ENCODE peak calls at places on chromosomes 4 and X, in four cellular contexts. D, L, A and B are unnamed samples.

GRCh38 chr4:94995684-94996394 is 238.1 kb downstream of the BMPR1B start:
- DNase-seq in D (peak), L (no peak), A (peak), B (peak)

GRCh38 chrX:9164535-9165425 is 130.9 kb upstream of the FAM9B start:
- DNase-seq in D (no peak), L (no peak), A (no peak), B (no peak)

GRCh38 chr4:76459291-76459723 is 24.3 kb downstream of the SHROOM3 start:
- DNase-seq in D (peak), L (no peak), A (peak), B (peak)

GRCh38 chr4:6546681-6547447 is 28.1 kb upstream of the MAN2B2 start:
- DNase-seq in D (peak), L (peak), A (peak), B (peak)

GRCh38 chr4:8010618-8011017 is 71.0 kb upstream of the AFAP1 start:
- DNase-seq in D (peak), L (no peak), A (no peak), B (no peak)

GRCh38 chr4:128517739-128518510 is 230.3 kb upstream of the PGRMC2 start:
- DNase-seq in D (peak), L (no peak), A (peak), B (no peak)

GRCh38 chrX:109987884-109988283 is 15.0 kb upstream of the TMEM164 start:
- DNase-seq in D (no peak), L (no peak), A (no peak), B (no peak)

GRCh38 chr4:44725166-44725565 is 1.2 kb downstream of the GNPDA2 start:
- DNase-seq in D (peak), L (no peak), A (peak), B (no peak)

GRCh38 chr4:522438-522837 is 23.4 kb downstream of the PIGG start:
- DNase-seq in D (no peak), L (no peak), A (no peak), B (no peak)

GRCh38 chr4:181637186-181638105 is 605.8 kb upstream of the TENM3 start:
- DNase-seq in D (peak), L (no peak), A (no peak), B (no peak)

GRCh38 chrX:3346436-3347329 is at the start of gene MXRA5:
- DNase-seq in D (peak), L (peak), A (peak), B (peak)

GRCh38 chr4:25863906-25864418 is 1.2 kb upstream of the SEL1L3 start:
- DNase-seq in D (no peak), L (peak), A (peak), B (peak)

GRCh38 chr4:55547918-55548317 is 1.2 kb upstream of the CLOCK start:
- DNase-seq in D (no peak), L (no peak), A (no peak), B (no peak)

GRCh38 chr4:150960818-150961217 is 54.3 kb downstream of the LRBA start:
- DNase-seq in D (no peak), L (peak), A (peak), B (peak)

GRCh38 chr4:66911898-66912297 is 633.4 kb downstream of the CENPC start:
- DNase-seq in D (no peak), L (no peak), A (no peak), B (no peak)

GRCh38 chr4:86493460-86493859 is 100.7 kb upstream of the PTPN13 start:
- DNase-seq in D (peak), L (no peak), A (no peak), B (no peak)

GRCh38 chrX:859329-859728 is 228.7 kb downstream of the SHOX start:
- DNase-seq in D (no peak), L (no peak), A (no peak), B (no peak)

GRCh38 chrX:74535211-74535621 is 79.2 kb downstream of the RLIM start:
- DNase-seq in D (peak), L (no peak), A (peak), B (peak)

GRCh38 chrX:118179161-118179560 is 62.6 kb upstream of the KLHL13 start:
- DNase-seq in D (no peak), L (no peak), A (no peak), B (no peak)

GRCh38 chrX:103831803-103832544 is at the start of gene RAB9B:
- DNase-seq in D (peak), L (peak), A (peak), B (peak)

GRCh38 chr4:185143596-185143969 is 517 bp downstream of the SLC25A4 start:
- DNase-seq in D (peak), L (no peak), A (no peak), B (no peak)

GRCh38 chr4:185144601-185145240 is 1.7 kb downstream of the SLC25A4 start:
- DNase-seq in D (no peak), L (no peak), A (no peak), B (no peak)

GRCh38 chr4:185141777-185142176 is 1.3 kb upstream of the SLC25A4 start:
- DNase-seq in D (no peak), L (no peak), A (no peak), B (no peak)

GRCh38 chr4:185142911-185143595 is at the start of gene SLC25A4:
- DNase-seq in D (peak), L (peak), A (peak), B (peak)

GRCh38 chr4:185142563-185142910 is 529 bp upstream of the SLC25A4 start:
- DNase-seq in D (no peak), L (no peak), A (no peak), B (no peak)
- H3K23ac ChIP-seq in D (no peak), L (no peak), A (no peak), B (no peak)

DNA sequence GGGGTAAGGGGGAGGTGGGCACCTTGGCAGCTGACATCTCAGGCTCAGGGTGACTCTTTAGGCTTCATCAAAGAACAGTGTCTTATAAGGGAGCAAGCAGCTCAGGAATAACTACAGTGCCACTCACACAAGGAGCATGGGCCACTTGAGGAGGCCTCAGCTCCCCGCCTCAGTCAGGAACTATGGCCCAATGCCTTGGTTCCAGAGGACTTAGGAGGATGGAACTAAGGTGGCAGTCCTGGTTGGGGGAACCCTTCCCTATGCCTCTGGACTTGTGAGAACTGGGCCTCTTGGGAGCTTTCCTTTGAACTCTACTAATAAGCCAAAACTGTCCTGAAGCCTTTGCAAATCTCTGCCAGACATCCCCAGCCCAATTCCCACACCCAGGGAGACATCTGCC is 160.6 kb downstream of the EFNB1 start:
- DNase-seq in D (no peak), L (no peak), A (no peak), B (peak)
- H4K5ac ChIP-seq in D (peak), L (no peak), A (no peak), B (no peak)

DNA sequence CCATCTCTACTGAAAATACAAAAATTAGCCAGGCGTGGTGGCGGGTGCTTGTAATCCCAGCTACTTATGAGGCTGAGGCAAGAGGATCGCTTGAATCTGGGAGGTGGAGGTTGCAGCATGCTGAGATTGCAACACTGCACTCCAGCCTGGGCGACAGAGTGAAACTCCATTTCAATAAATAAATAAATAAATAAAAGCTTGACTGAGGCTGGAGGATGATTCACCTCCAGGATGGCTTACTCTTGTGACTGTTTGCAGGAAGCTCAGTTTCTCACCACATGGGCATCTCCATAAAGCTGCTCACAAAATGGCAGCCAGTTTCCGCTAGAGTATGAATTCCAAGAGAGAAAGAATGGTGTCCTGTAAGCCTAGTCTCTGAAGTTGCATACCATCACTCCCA is 191.7 kb upstream of the EDNRA start:
- DNase-seq in D (no peak), L (no peak), A (no peak), B (no peak)
- H3K23ac ChIP-seq in D (no peak), L (no peak), A (no peak), B (no peak)

GRCh38 chr4:119296356-119296755 is 25.6 kb downstream of the FABP2 start:
- DNase-seq in D (no peak), L (no peak), A (no peak), B (no peak)
- H4K5ac ChIP-seq in D (no peak), L (no peak), A (no peak), B (no peak)